ENCODE peak calls at places on chromosomes 11 and 22, in four cellular contexts. One of them, this sample, is unnamed.

GRCh38 chr11:38791346-38791961 is 2193.4 kb upstream of the RAG2 start:
- DNase-seq in heart right ventricle: no peak
- DNase-seq in GM04503: peak; percentile 1
- DNase-seq in GM03348: peak; percentile 64
- DNase-seq in this sample: peak; percentile 89

GRCh38 chr22:41681616-41682015 is 7.1 kb downstream of the SNU13 start:
- DNase-seq in heart right ventricle: no peak
- DNase-seq in GM04503: no peak
- DNase-seq in GM03348: no peak
- DNase-seq in this sample: peak; percentile 36

GRCh38 chr11:118007040-118007439 is 20.8 kb downstream of the IL10RA start:
- DNase-seq in heart right ventricle: no peak
- DNase-seq in GM04503: no peak
- DNase-seq in GM03348: no peak
- DNase-seq in this sample: no peak

GRCh38 chr11:68314886-68315580 is 2.6 kb downstream of the LRP5 start:
- DNase-seq in heart right ventricle: no peak
- DNase-seq in GM04503: peak; percentile 22
- DNase-seq in GM03348: no peak
- DNase-seq in this sample: no peak

GRCh38 chr22:37203354-37204044 is 8.8 kb downstream of the SSTR3 start:
- DNase-seq in heart right ventricle: no peak
- DNase-seq in GM04503: no peak
- DNase-seq in GM03348: no peak
- DNase-seq in this sample: no peak

GRCh38 chr11:9861860-9862725 is 198.2 kb downstream of the SWAP70 start:
- DNase-seq in heart right ventricle: peak; percentile 13
- DNase-seq in GM04503: no peak
- DNase-seq in GM03348: peak; percentile 71
- DNase-seq in this sample: peak; percentile 70

GRCh38 chr11:132878111-132878510 is 654.2 kb downstream of the OPCML start:
- DNase-seq in heart right ventricle: no peak
- DNase-seq in GM04503: no peak
- DNase-seq in GM03348: no peak
- DNase-seq in this sample: no peak

GRCh38 chr22:50340157-50340879 is 2.8 kb upstream of the PPP6R2 start:
- DNase-seq in heart right ventricle: no peak
- DNase-seq in GM04503: no peak
- DNase-seq in GM03348: no peak
- DNase-seq in this sample: no peak

GRCh38 chr22:38214248-38215056 is 12.7 kb downstream of the MAFF start:
- DNase-seq in heart right ventricle: peak; percentile 77
- DNase-seq in GM04503: no peak
- DNase-seq in GM03348: peak; percentile 81
- DNase-seq in this sample: peak; percentile 72

GRCh38 chr22:50329236-50329635 is 2.4 kb upstream of the DENND6B start:
- DNase-seq in heart right ventricle: no peak
- DNase-seq in GM04503: no peak
- DNase-seq in GM03348: no peak
- DNase-seq in this sample: peak; percentile 28

GRCh38 chr11:12392672-12393071 is 15.3 kb downstream of the PARVA start:
- DNase-seq in heart right ventricle: no peak
- DNase-seq in GM04503: no peak
- DNase-seq in GM03348: no peak
- DNase-seq in this sample: no peak

GRCh38 chr11:4924239-4924638 is at the start of gene OR51G1:
- DNase-seq in heart right ventricle: no peak
- DNase-seq in GM04503: no peak
- DNase-seq in GM03348: no peak
- DNase-seq in this sample: no peak

GRCh38 chr11:2954263-2954662 is 25.0 kb upstream of the PHLDA2 start:
- DNase-seq in heart right ventricle: no peak
- DNase-seq in GM04503: no peak
- DNase-seq in GM03348: no peak
- DNase-seq in this sample: no peak